ENCODE peak calls at places on chromosomes 12 and 14, in seven cellular contexts. One of them, this sample, is unnamed.
A peak's percentile ranks its signal among the peaks of the same experiment; 100 is the strongest.

GRCh38 chr12:127083028-127083949 is 1183.7 kb upstream of the TMEM132C start:
- DNase-seq in ascending aorta: no peak
- DNase-seq in GM20000: peak; percentile 52
- DNase-seq in dorsolateral prefrontal cortex: no peak
- DNase-seq in OCI-LY7: peak; percentile 44
- DNase-seq in progenitor cell of endocrine pancreas: no peak
- DNase-seq in upper lobe of right lung: no peak
- DNase-seq in this sample: peak; percentile 39

GRCh38 chr12:3712209-3712992 is 40.5 kb downstream of the CRACR2A start:
- DNase-seq in OCI-LY7: no peak
- DNase-seq in GM20000: no peak
- DNase-seq in upper lobe of right lung: no peak
- DNase-seq in dorsolateral prefrontal cortex: no peak
- DNase-seq in ascending aorta: no peak
- DNase-seq in progenitor cell of endocrine pancreas: no peak
- DNase-seq in this sample: no peak

GRCh38 chr12:76449572-76449971 is 101.4 kb upstream of the BBS10 start:
- DNase-seq in GM20000: no peak
- DNase-seq in upper lobe of right lung: no peak
- DNase-seq in OCI-LY7: no peak
- DNase-seq in dorsolateral prefrontal cortex: no peak
- DNase-seq in ascending aorta: no peak
- DNase-seq in progenitor cell of endocrine pancreas: no peak
- DNase-seq in this sample: no peak

GRCh38 chr12:3751151-3752095 is 1.5 kb downstream of the CRACR2A start:
- DNase-seq in GM20000: no peak
- DNase-seq in ascending aorta: no peak
- DNase-seq in OCI-LY7: no peak
- DNase-seq in dorsolateral prefrontal cortex: no peak
- DNase-seq in upper lobe of right lung: no peak
- DNase-seq in progenitor cell of endocrine pancreas: no peak
- DNase-seq in this sample: no peak

GRCh38 chr14:64942531-64943111 is at the start of gene GPX2:
- DNase-seq in GM20000: no peak
- DNase-seq in OCI-LY7: no peak
- DNase-seq in dorsolateral prefrontal cortex: no peak
- DNase-seq in progenitor cell of endocrine pancreas: no peak
- DNase-seq in ascending aorta: peak; percentile 16
- DNase-seq in upper lobe of right lung: no peak
- DNase-seq in this sample: no peak

GRCh38 chr12:71661977-71662522 is 1.6 kb downstream of the ZFC3H1 start:
- DNase-seq in dorsolateral prefrontal cortex: no peak
- DNase-seq in upper lobe of right lung: no peak
- DNase-seq in progenitor cell of endocrine pancreas: no peak
- DNase-seq in ascending aorta: no peak
- DNase-seq in OCI-LY7: no peak
- DNase-seq in GM20000: no peak
- DNase-seq in this sample: no peak

GRCh38 chr12:88185279-88185678 is 43.2 kb downstream of the TMTC3 start:
- DNase-seq in progenitor cell of endocrine pancreas: no peak
- DNase-seq in dorsolateral prefrontal cortex: no peak
- DNase-seq in ascending aorta: no peak
- DNase-seq in upper lobe of right lung: no peak
- DNase-seq in OCI-LY7: no peak
- DNase-seq in GM20000: no peak
- DNase-seq in this sample: no peak

GRCh38 chr12:61713121-61713520 is 547.1 kb upstream of the USP15 start:
- DNase-seq in upper lobe of right lung: no peak
- DNase-seq in OCI-LY7: peak; percentile 15
- DNase-seq in GM20000: no peak
- DNase-seq in ascending aorta: no peak
- DNase-seq in dorsolateral prefrontal cortex: no peak
- DNase-seq in progenitor cell of endocrine pancreas: no peak
- DNase-seq in this sample: no peak

GRCh38 chr14:92513966-92514843 is 624 bp downstream of the RIN3 start:
- DNase-seq in GM20000: peak; percentile 61
- DNase-seq in OCI-LY7: no peak
- DNase-seq in progenitor cell of endocrine pancreas: no peak
- DNase-seq in upper lobe of right lung: peak; percentile 76
- DNase-seq in ascending aorta: no peak
- DNase-seq in dorsolateral prefrontal cortex: no peak
- DNase-seq in this sample: peak; percentile 51

GRCh38 chr14:100772607-100773165 is 46.0 kb downstream of the DLK1 start:
- DNase-seq in ascending aorta: peak; percentile 56
- DNase-seq in progenitor cell of endocrine pancreas: no peak
- DNase-seq in OCI-LY7: no peak
- DNase-seq in upper lobe of right lung: no peak
- DNase-seq in dorsolateral prefrontal cortex: peak; percentile 15
- DNase-seq in GM20000: no peak
- DNase-seq in this sample: no peak

GRCh38 chr12:101671157-101671791 is 26.2 kb upstream of the CHPT1 start:
- DNase-seq in GM20000: peak; percentile 13
- DNase-seq in upper lobe of right lung: no peak
- DNase-seq in dorsolateral prefrontal cortex: no peak
- DNase-seq in OCI-LY7: peak; percentile 79
- DNase-seq in ascending aorta: peak; percentile 69
- DNase-seq in progenitor cell of endocrine pancreas: no peak
- DNase-seq in this sample: peak; percentile 38

GRCh38 chr12:113768850-113769249 is 197.3 kb downstream of the RBM19 start:
- DNase-seq in progenitor cell of endocrine pancreas: no peak
- DNase-seq in GM20000: no peak
- DNase-seq in dorsolateral prefrontal cortex: no peak
- DNase-seq in upper lobe of right lung: no peak
- DNase-seq in ascending aorta: no peak
- DNase-seq in OCI-LY7: no peak
- DNase-seq in this sample: no peak

GRCh38 chr12:113766880-113767878 is 198.9 kb downstream of the RBM19 start:
- DNase-seq in ascending aorta: no peak
- DNase-seq in OCI-LY7: no peak
- DNase-seq in progenitor cell of endocrine pancreas: no peak
- DNase-seq in upper lobe of right lung: no peak
- DNase-seq in dorsolateral prefrontal cortex: no peak
- DNase-seq in GM20000: no peak
- DNase-seq in this sample: no peak

GRCh38 chr12:113770389-113770865 is 195.7 kb downstream of the RBM19 start:
- DNase-seq in ascending aorta: no peak
- DNase-seq in dorsolateral prefrontal cortex: no peak
- DNase-seq in upper lobe of right lung: no peak
- DNase-seq in OCI-LY7: no peak
- DNase-seq in GM20000: no peak
- DNase-seq in progenitor cell of endocrine pancreas: no peak
- DNase-seq in this sample: no peak

GRCh38 chr12:113766133-113766879 is 199.8 kb downstream of the RBM19 start:
- DNase-seq in GM20000: no peak
- DNase-seq in upper lobe of right lung: no peak
- DNase-seq in ascending aorta: no peak
- DNase-seq in OCI-LY7: no peak
- DNase-seq in progenitor cell of endocrine pancreas: peak; percentile 68
- DNase-seq in dorsolateral prefrontal cortex: no peak
- DNase-seq in this sample: no peak

GRCh38 chr12:113769322-113769721 is 196.8 kb downstream of the RBM19 start:
- DNase-seq in dorsolateral prefrontal cortex: no peak
- DNase-seq in OCI-LY7: no peak
- DNase-seq in ascending aorta: no peak
- DNase-seq in upper lobe of right lung: no peak
- DNase-seq in progenitor cell of endocrine pancreas: no peak
- DNase-seq in GM20000: no peak
- DNase-seq in this sample: no peak
- TF ChIP-seq CTCF in dorsolateral prefrontal cortex: no peak
- TF ChIP-seq CTCF in OCI-LY7: no peak
- TF ChIP-seq CTCF in ascending aorta: no peak
- TF ChIP-seq CTCF in upper lobe of right lung: no peak
- TF ChIP-seq CTCF in progenitor cell of endocrine pancreas: no peak
- TF ChIP-seq CTCF in GM20000: no peak
- TF ChIP-seq CTCF in this sample: no peak

GRCh38 chr12:55996201-55996714 is 818 bp upstream of the SUOX start:
- DNase-seq in upper lobe of right lung: no peak
- DNase-seq in GM20000: peak; percentile 69
- DNase-seq in OCI-LY7: peak; percentile 74
- DNase-seq in dorsolateral prefrontal cortex: peak; percentile 54
- DNase-seq in ascending aorta: peak; percentile 79
- DNase-seq in progenitor cell of endocrine pancreas: peak; percentile 29
- DNase-seq in this sample: peak; percentile 67
- TF ChIP-seq CTCF in upper lobe of right lung: peak; percentile 84
- TF ChIP-seq CTCF in GM20000: peak; percentile 70
- TF ChIP-seq CTCF in OCI-LY7: peak; percentile 99
- TF ChIP-seq CTCF in dorsolateral prefrontal cortex: peak; percentile 81
- TF ChIP-seq CTCF in ascending aorta: peak; percentile 82
- TF ChIP-seq CTCF in progenitor cell of endocrine pancreas: peak; percentile 83
- TF ChIP-seq CTCF in this sample: peak; percentile 74

GRCh38 chr12:53224268-53224896 is 7.6 kb downstream of the RARG start:
- DNase-seq in ascending aorta: no peak
- DNase-seq in upper lobe of right lung: no peak
- DNase-seq in OCI-LY7: no peak
- DNase-seq in dorsolateral prefrontal cortex: no peak
- DNase-seq in progenitor cell of endocrine pancreas: no peak
- DNase-seq in GM20000: no peak
- DNase-seq in this sample: no peak
- TF ChIP-seq CTCF in ascending aorta: no peak
- TF ChIP-seq CTCF in upper lobe of right lung: peak; percentile 14
- TF ChIP-seq CTCF in OCI-LY7: peak; percentile 57
- TF ChIP-seq CTCF in dorsolateral prefrontal cortex: no peak
- TF ChIP-seq CTCF in progenitor cell of endocrine pancreas: peak; percentile 48
- TF ChIP-seq CTCF in GM20000: no peak
- TF ChIP-seq CTCF in this sample: no peak

GRCh38 chr12:50672158-50672557 is 91.7 kb upstream of the ATF1 start:
- DNase-seq in OCI-LY7: no peak
- DNase-seq in progenitor cell of endocrine pancreas: no peak
- DNase-seq in upper lobe of right lung: no peak
- DNase-seq in ascending aorta: no peak
- DNase-seq in GM20000: no peak
- DNase-seq in dorsolateral prefrontal cortex: no peak
- DNase-seq in this sample: no peak
- TF ChIP-seq CTCF in OCI-LY7: no peak
- TF ChIP-seq CTCF in progenitor cell of endocrine pancreas: no peak
- TF ChIP-seq CTCF in upper lobe of right lung: no peak
- TF ChIP-seq CTCF in ascending aorta: no peak
- TF ChIP-seq CTCF in GM20000: no peak
- TF ChIP-seq CTCF in dorsolateral prefrontal cortex: no peak
- TF ChIP-seq CTCF in this sample: no peak

DNA sequence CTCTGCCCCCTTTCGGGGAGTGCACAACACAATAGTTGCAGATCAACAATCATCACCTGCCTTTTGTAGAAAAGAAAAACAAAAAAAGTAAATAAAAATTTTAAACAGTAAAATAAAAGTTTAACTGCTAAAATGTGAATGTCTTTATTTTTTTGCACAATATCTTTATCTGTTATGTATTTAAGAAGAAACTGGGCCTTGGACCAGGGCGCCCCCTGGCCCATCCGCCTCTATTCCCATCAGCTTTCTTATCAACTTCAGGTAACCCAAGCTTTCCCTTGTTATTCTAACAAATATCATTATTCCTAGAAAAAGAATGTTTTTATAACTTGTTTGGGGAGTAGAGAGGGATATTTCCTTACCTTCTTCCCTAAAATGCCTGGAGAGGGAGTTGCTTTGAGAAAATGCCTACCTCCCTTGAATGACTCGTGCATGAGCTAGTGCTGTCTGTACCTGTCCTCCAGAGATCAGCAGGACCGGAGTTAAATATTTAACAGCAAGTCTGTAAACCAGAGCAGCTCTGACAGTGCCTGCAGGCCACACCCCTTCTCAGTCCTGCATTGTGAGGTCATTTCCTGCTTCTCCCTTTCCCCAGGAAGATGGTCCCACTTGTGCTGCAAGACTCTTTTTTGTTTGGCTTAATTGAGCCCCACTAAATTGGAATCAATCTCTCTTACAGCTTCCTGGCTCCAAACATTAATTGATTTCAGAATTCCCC is 192.8 kb upstream of the RGS6 start:
- DNase-seq in progenitor cell of endocrine pancreas: no peak
- DNase-seq in upper lobe of right lung: no peak
- DNase-seq in GM20000: no peak
- DNase-seq in OCI-LY7: no peak
- DNase-seq in ascending aorta: no peak
- DNase-seq in dorsolateral prefrontal cortex: no peak
- DNase-seq in this sample: no peak
- TF ChIP-seq CTCF in progenitor cell of endocrine pancreas: no peak
- TF ChIP-seq CTCF in upper lobe of right lung: no peak
- TF ChIP-seq CTCF in GM20000: no peak
- TF ChIP-seq CTCF in OCI-LY7: peak; percentile 52
- TF ChIP-seq CTCF in ascending aorta: peak; percentile 22
- TF ChIP-seq CTCF in dorsolateral prefrontal cortex: no peak
- TF ChIP-seq CTCF in this sample: no peak

DNA sequence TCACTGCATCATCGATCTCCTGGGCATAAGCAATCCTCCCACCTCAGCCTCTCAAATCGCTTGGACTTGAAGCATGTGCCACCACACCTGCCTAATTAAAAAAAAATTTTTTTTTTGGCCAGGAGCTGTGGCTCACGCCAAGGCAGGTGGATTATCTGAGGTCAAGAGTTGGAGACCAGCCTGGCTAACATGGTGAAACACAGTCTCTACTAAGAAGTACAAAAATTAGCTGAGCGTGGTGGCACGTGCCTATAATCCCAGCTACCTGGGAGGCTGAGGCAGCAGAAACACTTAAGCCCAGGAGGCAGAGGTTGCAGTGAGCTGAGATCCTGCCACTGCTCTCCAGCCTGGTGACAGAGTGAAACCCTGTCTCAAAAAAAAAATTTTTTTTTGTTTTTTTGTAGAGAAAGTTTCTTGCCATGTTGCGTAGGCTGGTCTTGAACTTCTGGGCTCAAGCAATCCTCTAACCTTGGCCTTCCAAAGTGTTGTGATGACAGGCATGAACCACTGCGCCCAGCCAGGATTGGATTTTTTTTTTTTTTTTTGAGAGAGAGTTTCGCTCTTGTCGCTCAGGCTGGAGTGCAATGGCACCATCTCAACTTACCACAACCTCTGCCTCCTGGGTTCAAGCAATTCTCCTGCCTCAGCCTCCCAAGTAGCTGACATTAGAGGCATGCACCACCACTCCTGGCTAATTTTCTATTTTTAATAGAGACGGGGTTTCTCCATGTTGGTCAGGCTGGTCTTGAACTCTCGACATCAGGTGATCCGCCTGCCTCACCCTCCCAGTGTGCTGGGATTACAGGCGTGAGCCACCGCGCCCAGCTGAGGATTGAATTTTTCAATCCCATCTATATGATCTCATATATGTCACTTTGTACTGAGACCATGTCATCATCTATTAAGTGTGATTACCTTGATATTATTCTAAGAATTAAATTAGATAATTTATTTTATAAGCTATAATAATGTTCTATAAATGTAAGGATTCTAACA is 12.4 kb downstream of the SLC2A3 start:
- DNase-seq in GM20000: no peak
- DNase-seq in OCI-LY7: no peak
- DNase-seq in dorsolateral prefrontal cortex: no peak
- DNase-seq in ascending aorta: no peak
- DNase-seq in progenitor cell of endocrine pancreas: no peak
- DNase-seq in upper lobe of right lung: no peak
- DNase-seq in this sample: no peak
- TF ChIP-seq CTCF in GM20000: no peak
- TF ChIP-seq CTCF in OCI-LY7: no peak
- TF ChIP-seq CTCF in dorsolateral prefrontal cortex: no peak
- TF ChIP-seq CTCF in ascending aorta: no peak
- TF ChIP-seq CTCF in progenitor cell of endocrine pancreas: no peak
- TF ChIP-seq CTCF in upper lobe of right lung: no peak
- TF ChIP-seq CTCF in this sample: no peak